ENCODE peak calls at places on chromosomes 6 and 20, in seven cellular contexts. G is HFF-Myc, Q is lower leg skin, Z is hepatocyte, A is AG04450, N is uterus, U is fibroblast of mammary gland. K is an unnamed sample.

GRCh38 chr20:35823147-35823546 is 51.3 kb downstream of the PHF20 start:
- DNase-seq in G (no peak), Q (no peak), Z (no peak), A (no peak), N (no peak), U (no peak), K (no peak)

GRCh38 chr6:138086573-138087196 is 20.5 kb downstream of the PERP start:
- DNase-seq in G (no peak), Q (no peak), Z (peak), A (peak), N (no peak), U (no peak), K (no peak)

GRCh38 chr6:89051725-89052124 is 28.8 kb upstream of the PNRC1 start:
- DNase-seq in G (no peak), Q (no peak), Z (no peak), A (no peak), N (no peak), U (no peak), K (no peak)

GRCh38 chr6:134216304-134217029 is 101.4 kb downstream of the SGK1 start:
- DNase-seq in G (no peak), Q (no peak), Z (no peak), A (no peak), N (no peak), U (no peak), K (peak)

GRCh38 chr6:163828038-163828790 is 413.7 kb downstream of the QKI start:
- DNase-seq in G (no peak), Q (peak), Z (no peak), A (no peak), N (no peak), U (peak), K (no peak)

GRCh38 chr20:36932476-36933426 is 18.8 kb downstream of the SAMHD1 start:
- DNase-seq in G (no peak), Q (peak), Z (no peak), A (peak), N (no peak), U (peak), K (no peak)

GRCh38 chr6:89371849-89372505 is 19.5 kb upstream of the UBE2J1 start:
- DNase-seq in G (no peak), Q (peak), Z (peak), A (peak), N (peak), U (peak), K (peak)

GRCh38 chr6:33849500-33850075 is 45.8 kb upstream of the MLN start:
- DNase-seq in G (no peak), Q (no peak), Z (no peak), A (no peak), N (no peak), U (no peak), K (no peak)

GRCh38 chr6:53171605-53172467 is 23.2 kb upstream of the GCM1 start:
- DNase-seq in G (peak), Q (peak), Z (peak), A (peak), N (peak), U (peak), K (peak)

GRCh38 chr6:5645275-5645674 is 361.4 kb downstream of the NRN1 start:
- DNase-seq in G (no peak), Q (no peak), Z (no peak), A (no peak), N (no peak), U (no peak), K (no peak)

GRCh38 chr6:134195164-134195906 is 122.6 kb downstream of the SGK1 start:
- DNase-seq in G (no peak), Q (no peak), Z (no peak), A (no peak), N (no peak), U (peak), K (no peak)

GRCh38 chr6:145752638-145753037 is 17.3 kb upstream of the EPM2A start:
- DNase-seq in G (no peak), Q (no peak), Z (no peak), A (no peak), N (no peak), U (no peak), K (no peak)

GRCh38 chr6:121506761-121507754 is 71.6 kb downstream of the GJA1 start:
- DNase-seq in G (no peak), Q (no peak), Z (peak), A (peak), N (no peak), U (peak), K (peak)

GRCh38 chr6:166477647-166478365 is 95.1 kb upstream of the MPC1 start:
- DNase-seq in G (no peak), Q (no peak), Z (no peak), A (no peak), N (no peak), U (peak), K (no peak)

GRCh38 chr6:34334796-34335416 is 57.6 kb downstream of the NUDT3 start:
- DNase-seq in G (no peak), Q (no peak), Z (no peak), A (no peak), N (no peak), U (peak), K (no peak)

GRCh38 chr6:31717499-31718222 is 2.5 kb downstream of the LY6G6D start:
- DNase-seq in G (no peak), Q (no peak), Z (peak), A (no peak), N (no peak), U (no peak), K (no peak)

GRCh38 chr6:32840604-32841246 is 2.2 kb upstream of the TAP2 start:
- DNase-seq in G (no peak), Q (no peak), Z (no peak), A (no peak), N (no peak), U (no peak), K (no peak)

GRCh38 chr6:168939771-168940170 is 313.9 kb downstream of the THBS2 start:
- DNase-seq in G (no peak), Q (peak), Z (no peak), A (no peak), N (no peak), U (no peak), K (no peak)

GRCh38 chr6:74606488-74607135 is 599.2 kb downstream of the COL12A1 start:
- DNase-seq in G (peak), Q (no peak), Z (no peak), A (peak), N (no peak), U (peak), K (no peak)

GRCh38 chr20:38320221-38320620 is 16.3 kb downstream of the BPI start:
- DNase-seq in G (no peak), Q (no peak), Z (no peak), A (no peak), N (no peak), U (no peak), K (no peak)

GRCh38 chr6:158642097-158642601 is 2.4 kb downstream of the DYNLT1 start:
- DNase-seq in G (no peak), Q (peak), Z (peak), A (peak), N (peak), U (peak), K (peak)

GRCh38 chr6:157693867-157694266 is 129.2 kb upstream of the SNX9 start:
- DNase-seq in G (no peak), Q (no peak), Z (no peak), A (no peak), N (no peak), U (no peak), K (no peak)

GRCh38 chr6:41278699-41279405 is 7.6 kb downstream of the TREM1 start:
- DNase-seq in G (peak), Q (no peak), Z (peak), A (no peak), N (peak), U (peak), K (peak)

GRCh38 chr6:36865835-36866234 is 8.8 kb downstream of the PPIL1 start:
- DNase-seq in G (no peak), Q (no peak), Z (no peak), A (no peak), N (no peak), U (no peak), K (no peak)

GRCh38 chr6:123507582-123507981 is 129.2 kb downstream of the TRDN start:
- DNase-seq in G (no peak), Q (no peak), Z (no peak), A (no peak), N (no peak), U (no peak), K (no peak)

GRCh38 chr20:36017034-36017951 is 48.9 kb downstream of the CNBD2 start:
- DNase-seq in G (peak), Q (no peak), Z (peak), A (peak), N (peak), U (peak), K (peak)

GRCh38 chr6:107589199-107589598 is 99.3 kb downstream of the SOBP start:
- DNase-seq in G (no peak), Q (no peak), Z (no peak), A (no peak), N (no peak), U (no peak), K (no peak)

GRCh38 chr20:44188752-44189151 is 1.8 kb upstream of the JPH2 start:
- DNase-seq in G (no peak), Q (no peak), Z (peak), A (no peak), N (peak), U (no peak), K (no peak)

GRCh38 chr20:20887593-20888272 is 175.3 kb upstream of the RALGAPA2 start:
- DNase-seq in G (no peak), Q (peak), Z (no peak), A (no peak), N (no peak), U (no peak), K (no peak)

GRCh38 chr6:121523628-121524027 is 88.2 kb downstream of the GJA1 start:
- DNase-seq in G (no peak), Q (no peak), Z (no peak), A (no peak), N (no peak), U (no peak), K (no peak)

GRCh38 chr20:44195613-44196012 is 8.6 kb upstream of the JPH2 start:
- DNase-seq in G (no peak), Q (no peak), Z (no peak), A (no peak), N (no peak), U (no peak), K (no peak)

GRCh38 chr6:43812850-43813584 is 43.0 kb downstream of the VEGFA start:
- DNase-seq in G (no peak), Q (no peak), Z (peak), A (no peak), N (no peak), U (peak), K (peak)

GRCh38 chr20:51769941-51770615 is 1.9 kb upstream of the ATP9A start:
- DNase-seq in G (no peak), Q (no peak), Z (no peak), A (no peak), N (no peak), U (no peak), K (no peak)

GRCh38 chr20:51767867-51768758 is at the start of gene ATP9A:
- DNase-seq in G (no peak), Q (peak), Z (peak), A (no peak), N (peak), U (no peak), K (peak)

GRCh38 chr20:51767018-51767866 is 948 bp downstream of the ATP9A start:
- DNase-seq in G (no peak), Q (peak), Z (peak), A (no peak), N (peak), U (peak), K (peak)

GRCh38 chr20:51772236-51772635 is 4.0 kb upstream of the ATP9A start:
- DNase-seq in G (no peak), Q (no peak), Z (no peak), A (no peak), N (no peak), U (no peak), K (no peak)

DNA sequence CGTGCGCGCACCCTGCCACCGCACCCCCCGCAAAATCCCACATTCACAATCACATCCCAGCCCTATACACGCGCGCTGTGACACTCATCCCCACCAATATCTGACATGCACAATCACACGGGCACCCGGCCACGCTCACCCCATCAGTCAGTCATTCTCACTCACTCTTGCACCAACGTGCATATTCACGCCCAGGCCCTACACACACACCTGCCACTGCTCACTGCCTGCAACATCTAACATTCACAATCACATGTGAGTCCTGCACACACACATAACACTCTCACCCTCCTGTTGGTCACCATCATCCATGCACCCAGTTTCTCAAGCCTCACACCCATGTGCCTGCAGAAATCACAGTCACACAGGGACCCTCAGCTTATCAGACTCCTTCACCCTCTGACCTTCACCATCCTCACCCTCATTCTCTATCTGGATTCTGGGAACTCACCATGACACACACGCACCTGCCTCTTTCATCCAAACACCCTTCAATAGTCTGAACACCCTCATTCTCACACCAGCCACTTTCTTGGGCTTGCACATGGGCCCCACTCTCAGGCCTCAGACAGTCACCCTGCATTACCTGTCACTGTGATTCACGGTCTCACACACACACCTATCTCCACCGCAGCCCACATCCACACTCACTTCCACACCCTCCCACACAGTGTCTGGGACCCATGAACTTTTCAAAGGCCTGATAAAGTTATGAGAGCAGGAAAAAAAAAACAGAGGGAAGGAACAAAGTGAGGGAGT is 748 bp upstream of the ATP9A start:
- DNase-seq in G (no peak), Q (no peak), Z (no peak), A (no peak), N (no peak), U (no peak), K (no peak)
- H3K4me3 ChIP-seq in G (no peak), Q (no peak), Z (no peak), A (peak), N (no peak), U (no peak), K (peak)

GRCh38 chr6:39933669-39934059 is 598 bp downstream of the MOCS1 start:
- DNase-seq in G (no peak), Q (no peak), Z (no peak), A (no peak), N (no peak), U (no peak), K (no peak)
- H3K4me3 ChIP-seq in G (peak), Q (peak), Z (peak), A (peak), N (peak), U (peak), K (peak)

DNA sequence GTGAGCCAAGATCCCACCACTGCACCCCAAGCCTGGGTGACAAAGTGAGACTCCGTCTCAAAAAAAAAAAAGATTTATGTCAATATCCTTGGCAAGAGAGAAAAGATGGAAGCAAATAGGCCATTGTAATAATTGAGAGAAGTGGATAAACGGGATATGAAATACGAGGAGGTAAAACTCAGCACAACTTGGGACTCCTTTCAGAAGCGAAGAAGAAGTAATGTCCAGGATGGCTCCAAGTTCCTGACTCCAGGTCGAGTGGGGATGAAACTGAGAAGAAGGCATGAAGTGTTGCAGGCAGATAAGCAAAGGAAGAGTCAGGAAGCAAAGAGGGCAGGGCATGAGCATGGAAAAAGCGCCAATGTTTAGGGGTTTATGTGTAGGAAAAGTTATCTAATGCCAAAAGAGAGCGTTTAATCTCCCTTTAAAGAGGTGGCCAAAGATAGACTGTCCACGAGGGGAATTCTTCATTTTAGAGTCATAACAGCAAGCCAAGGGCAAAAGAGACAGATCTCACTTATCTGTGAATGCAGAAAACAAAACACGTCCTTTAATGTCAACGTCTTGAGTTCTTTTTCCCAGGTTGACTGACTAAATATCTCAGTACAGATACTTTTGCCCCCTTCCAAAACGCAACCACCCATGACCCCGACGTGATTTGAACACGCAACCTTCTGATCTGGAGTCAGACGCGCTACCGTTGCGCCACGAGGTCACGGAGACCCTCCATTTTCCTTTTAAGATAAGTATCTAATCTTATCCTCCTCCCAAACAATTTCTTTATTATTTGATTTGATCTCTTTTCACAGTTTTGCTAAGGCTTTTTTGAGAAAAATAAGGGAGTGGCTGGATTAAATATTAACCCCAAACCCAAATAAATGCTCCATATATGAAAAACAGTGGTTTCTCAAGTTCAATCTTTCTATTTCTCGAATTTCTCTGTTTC is 46.3 kb upstream of the BTN3A2 start:
- DNase-seq in G (no peak), Q (no peak), Z (no peak), A (no peak), N (no peak), U (no peak), K (no peak)
- H3K4me3 ChIP-seq in G (no peak), Q (no peak), Z (no peak), A (no peak), N (no peak), U (no peak), K (no peak)

DNA sequence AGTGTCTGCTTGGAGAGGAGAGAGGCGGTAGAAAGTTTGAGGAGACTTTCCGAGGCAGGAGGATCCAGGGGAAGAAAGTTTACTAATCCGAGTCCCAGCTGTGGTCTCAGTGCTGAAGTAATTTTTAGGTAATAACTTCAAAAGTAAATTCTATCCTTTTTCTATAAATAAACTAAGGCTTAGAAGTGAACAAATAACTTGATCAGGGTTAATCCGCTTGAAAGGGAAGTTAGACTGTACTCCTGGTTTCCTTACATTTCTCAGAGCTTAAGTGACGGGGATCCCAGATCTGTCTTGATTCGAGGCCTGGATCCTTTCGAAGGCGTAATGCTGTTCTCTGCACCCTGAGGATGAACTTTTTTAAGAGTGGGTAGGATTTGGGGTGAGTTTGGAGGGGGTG is 2.6 kb downstream of the STK35 start:
- DNase-seq in G (no peak), Q (no peak), Z (no peak), A (no peak), N (no peak), U (no peak), K (no peak)
- H3K4me3 ChIP-seq in G (peak), Q (no peak), Z (peak), A (peak), N (peak), U (peak), K (peak)

DNA sequence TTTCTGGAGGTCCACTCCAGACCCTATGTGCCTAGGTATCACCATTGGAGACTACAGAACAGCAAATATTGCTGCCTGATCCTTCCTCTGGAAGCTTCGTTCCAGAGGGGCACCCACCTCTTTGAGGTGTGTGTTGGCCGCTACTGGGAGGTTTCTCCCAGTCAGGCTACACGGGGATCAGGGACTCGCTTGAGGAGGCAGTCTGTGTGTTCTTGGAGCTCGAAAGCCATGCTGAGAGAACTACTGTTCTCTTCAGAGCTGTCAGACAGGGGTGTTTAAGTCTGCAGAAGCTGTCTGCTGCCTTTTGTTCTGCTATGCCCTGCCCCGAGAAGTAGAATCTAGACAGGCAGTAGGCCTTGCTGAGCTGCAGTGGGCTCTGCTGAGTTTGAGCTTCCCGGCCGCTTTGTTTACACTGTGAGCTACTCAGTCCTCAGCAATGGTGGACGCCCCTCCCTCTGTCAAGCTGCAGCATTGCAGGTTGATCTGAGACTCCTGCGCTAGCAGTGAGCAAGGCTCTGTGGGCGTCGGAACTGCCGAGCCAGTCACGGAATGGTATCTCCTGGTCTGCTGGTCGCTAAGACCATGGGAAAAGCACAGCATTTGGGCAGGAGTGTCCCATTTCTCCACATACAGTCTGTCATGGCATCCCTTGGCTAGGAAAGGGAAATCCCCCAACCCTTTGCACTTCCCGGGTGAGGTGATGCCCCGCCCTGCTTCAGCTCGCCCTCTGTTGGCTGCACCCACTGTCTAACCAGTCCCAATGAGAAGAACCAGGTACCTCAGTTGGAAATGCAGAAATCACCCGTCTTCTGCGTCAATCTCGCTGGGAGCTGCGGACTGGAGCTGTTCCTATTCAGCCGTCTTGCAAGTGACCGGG is 32.5 kb upstream of the ASCC3 start:
- DNase-seq in G (no peak), Q (no peak), Z (peak), A (no peak), N (no peak), U (no peak), K (no peak)
- H3K4me3 ChIP-seq in G (no peak), Q (no peak), Z (peak), A (peak), N (no peak), U (no peak), K (no peak)